ENCODE peak calls at places on chromosomes 5 and 9, in five cellular contexts. One of them, this sample, is unnamed.

GRCh38 chr9:16136961-16137360 is 584.1 kb downstream of the CCDC171 start:
- DNase-seq in Peyer's patch: no peak
- DNase-seq in BJ: no peak
- DNase-seq in NB4: peak
- DNase-seq in stimulated activated CD4-positive, alpha-beta T cell treated with anti-CD3 and anti-CD28 coated beads, TNF-alpha, amount 100 ng/mL, for 48 hours: no peak
- DNase-seq in this sample: no peak

GRCh38 chr9:3181049-3181953 is 337.4 kb upstream of the PUM3 start:
- DNase-seq in Peyer's patch: no peak
- DNase-seq in BJ: no peak
- DNase-seq in NB4: peak
- DNase-seq in stimulated activated CD4-positive, alpha-beta T cell treated with anti-CD3 and anti-CD28 coated beads, TNF-alpha, amount 100 ng/mL, for 48 hours: peak
- DNase-seq in this sample: no peak

GRCh38 chr5:38208782-38209378 is 49.5 kb upstream of the EGFLAM start:
- DNase-seq in Peyer's patch: no peak
- DNase-seq in BJ: no peak
- DNase-seq in NB4: peak
- DNase-seq in stimulated activated CD4-positive, alpha-beta T cell treated with anti-CD3 and anti-CD28 coated beads, TNF-alpha, amount 100 ng/mL, for 48 hours: no peak
- DNase-seq in this sample: peak

GRCh38 chr5:150017606-150018005 is 17.1 kb downstream of the HMGXB3 start:
- DNase-seq in Peyer's patch: no peak
- DNase-seq in BJ: no peak
- DNase-seq in NB4: no peak
- DNase-seq in stimulated activated CD4-positive, alpha-beta T cell treated with anti-CD3 and anti-CD28 coated beads, TNF-alpha, amount 100 ng/mL, for 48 hours: no peak
- DNase-seq in this sample: no peak

GRCh38 chr5:141877478-141878185 is 578 bp downstream of the PCDH1 start:
- DNase-seq in Peyer's patch: no peak
- DNase-seq in BJ: no peak
- DNase-seq in NB4: peak
- DNase-seq in stimulated activated CD4-positive, alpha-beta T cell treated with anti-CD3 and anti-CD28 coated beads, TNF-alpha, amount 100 ng/mL, for 48 hours: no peak
- DNase-seq in this sample: no peak

GRCh38 chr5:136137497-136138220 is 5.0 kb downstream of the SMAD5 start:
- DNase-seq in Peyer's patch: no peak
- DNase-seq in BJ: no peak
- DNase-seq in NB4: no peak
- DNase-seq in stimulated activated CD4-positive, alpha-beta T cell treated with anti-CD3 and anti-CD28 coated beads, TNF-alpha, amount 100 ng/mL, for 48 hours: no peak
- DNase-seq in this sample: peak

GRCh38 chr5:146457431-146457830 is 10.3 kb downstream of the TCERG1 start:
- DNase-seq in Peyer's patch: no peak
- DNase-seq in BJ: no peak
- DNase-seq in NB4: no peak
- DNase-seq in stimulated activated CD4-positive, alpha-beta T cell treated with anti-CD3 and anti-CD28 coated beads, TNF-alpha, amount 100 ng/mL, for 48 hours: no peak
- DNase-seq in this sample: no peak

GRCh38 chr5:110338336-110339083 is 388.0 kb downstream of the TMEM232 start:
- DNase-seq in Peyer's patch: no peak
- DNase-seq in BJ: no peak
- DNase-seq in NB4: peak
- DNase-seq in stimulated activated CD4-positive, alpha-beta T cell treated with anti-CD3 and anti-CD28 coated beads, TNF-alpha, amount 100 ng/mL, for 48 hours: no peak
- DNase-seq in this sample: peak

GRCh38 chr9:76594764-76595410 is 135.9 kb downstream of the GCNT1 start:
- DNase-seq in Peyer's patch: no peak
- DNase-seq in BJ: no peak
- DNase-seq in NB4: peak
- DNase-seq in stimulated activated CD4-positive, alpha-beta T cell treated with anti-CD3 and anti-CD28 coated beads, TNF-alpha, amount 100 ng/mL, for 48 hours: no peak
- DNase-seq in this sample: no peak

GRCh38 chr9:117706421-117707150 is 2.4 kb downstream of the TLR4 start:
- DNase-seq in Peyer's patch: no peak
- DNase-seq in BJ: no peak
- DNase-seq in NB4: no peak
- DNase-seq in stimulated activated CD4-positive, alpha-beta T cell treated with anti-CD3 and anti-CD28 coated beads, TNF-alpha, amount 100 ng/mL, for 48 hours: no peak
- DNase-seq in this sample: no peak

GRCh38 chr9:81150016-81150625 is 539.2 kb downstream of the TLE1 start:
- DNase-seq in Peyer's patch: no peak
- DNase-seq in BJ: no peak
- DNase-seq in NB4: no peak
- DNase-seq in stimulated activated CD4-positive, alpha-beta T cell treated with anti-CD3 and anti-CD28 coated beads, TNF-alpha, amount 100 ng/mL, for 48 hours: no peak
- DNase-seq in this sample: no peak

GRCh38 chr5:35780236-35780635 is 76.5 kb upstream of the IL7R start:
- DNase-seq in Peyer's patch: peak
- DNase-seq in BJ: no peak
- DNase-seq in NB4: no peak
- DNase-seq in stimulated activated CD4-positive, alpha-beta T cell treated with anti-CD3 and anti-CD28 coated beads, TNF-alpha, amount 100 ng/mL, for 48 hours: no peak
- DNase-seq in this sample: no peak

GRCh38 chr5:116574682-116575634 is at the start of gene SEMA6A:
- DNase-seq in Peyer's patch: peak
- DNase-seq in BJ: peak
- DNase-seq in NB4: peak
- DNase-seq in stimulated activated CD4-positive, alpha-beta T cell treated with anti-CD3 and anti-CD28 coated beads, TNF-alpha, amount 100 ng/mL, for 48 hours: peak
- DNase-seq in this sample: no peak

GRCh38 chr5:159935946-159936345 is 19.7 kb downstream of the ADRA1B start:
- DNase-seq in Peyer's patch: no peak
- DNase-seq in BJ: no peak
- DNase-seq in NB4: no peak
- DNase-seq in stimulated activated CD4-positive, alpha-beta T cell treated with anti-CD3 and anti-CD28 coated beads, TNF-alpha, amount 100 ng/mL, for 48 hours: no peak
- DNase-seq in this sample: no peak

GRCh38 chr9:4666042-4666699 is at the start of gene SPATA6L:
- DNase-seq in Peyer's patch: peak
- DNase-seq in BJ: no peak
- DNase-seq in NB4: peak
- DNase-seq in stimulated activated CD4-positive, alpha-beta T cell treated with anti-CD3 and anti-CD28 coated beads, TNF-alpha, amount 100 ng/mL, for 48 hours: no peak
- DNase-seq in this sample: peak

GRCh38 chr5:176747670-176748072 is 62.7 kb upstream of the UNC5A start:
- DNase-seq in Peyer's patch: peak
- DNase-seq in BJ: no peak
- DNase-seq in NB4: no peak
- DNase-seq in stimulated activated CD4-positive, alpha-beta T cell treated with anti-CD3 and anti-CD28 coated beads, TNF-alpha, amount 100 ng/mL, for 48 hours: no peak
- DNase-seq in this sample: no peak

GRCh38 chr9:90848866-90849265 is 47.2 kb downstream of the SYK start:
- DNase-seq in Peyer's patch: peak
- DNase-seq in BJ: no peak
- DNase-seq in NB4: no peak
- DNase-seq in stimulated activated CD4-positive, alpha-beta T cell treated with anti-CD3 and anti-CD28 coated beads, TNF-alpha, amount 100 ng/mL, for 48 hours: no peak
- DNase-seq in this sample: no peak

GRCh38 chr5:82465235-82465634 is 187.1 kb upstream of the RPS23 start:
- DNase-seq in Peyer's patch: no peak
- DNase-seq in BJ: no peak
- DNase-seq in NB4: no peak
- DNase-seq in stimulated activated CD4-positive, alpha-beta T cell treated with anti-CD3 and anti-CD28 coated beads, TNF-alpha, amount 100 ng/mL, for 48 hours: no peak
- DNase-seq in this sample: peak

This sample was measured in OCI-M1.